ENCODE peak calls at places on chromosomes 12 and 14, in four cellular contexts. N is adrenal gland; P is CD8-positive, alpha-beta T cell; F is foreskin keratinocyte. B is an unnamed sample.

GRCh38 chr14:75979071-75979571 is 2.7 kb downstream of the TGFB3 start:
- DNase-seq in F (no peak), P (no peak), N (peak), B (peak)

GRCh38 chr12:51976376-51977160 is 25.1 kb downstream of the ACVR1B start:
- DNase-seq in N (peak), P (no peak), F (no peak), B (peak)

GRCh38 chr14:101965796-101966718 is 1.7 kb downstream of the DYNC1H1 start:
- DNase-seq in F (no peak), P (no peak), N (peak), B (peak)

GRCh38 chr14:72472845-72473244 is 421.1 kb downstream of the DPF3 start:
- DNase-seq in N (no peak), F (no peak), P (no peak), B (no peak)

GRCh38 chr12:113387631-113388030 is 16.1 kb downstream of the SDS start:
- DNase-seq in N (no peak), F (no peak), P (no peak), B (no peak)

GRCh38 chr12:27207626-27208413 is 36.3 kb upstream of the STK38L start:
- DNase-seq in P (no peak), F (peak), N (no peak), B (peak)

GRCh38 chr12:119036878-119037493 is 55.6 kb downstream of the SRRM4 start:
- DNase-seq in N (no peak), P (no peak), F (no peak), B (peak)

GRCh38 chr12:98578392-98578791 is 15.1 kb upstream of the SLC25A3 start:
- DNase-seq in N (no peak), P (no peak), F (no peak), B (no peak)

GRCh38 chr12:47102845-47103666 is 23.3 kb upstream of the AMIGO2 start:
- DNase-seq in N (peak), P (no peak), F (no peak), B (peak)

GRCh38 chr14:62179367-62180018 is 417.3 kb downstream of the SNAPC1 start:
- DNase-seq in N (peak), P (no peak), F (peak), B (peak)
- TF ChIP-seq CTCF in N (peak), P (no peak), F (peak), B (peak)

DNA sequence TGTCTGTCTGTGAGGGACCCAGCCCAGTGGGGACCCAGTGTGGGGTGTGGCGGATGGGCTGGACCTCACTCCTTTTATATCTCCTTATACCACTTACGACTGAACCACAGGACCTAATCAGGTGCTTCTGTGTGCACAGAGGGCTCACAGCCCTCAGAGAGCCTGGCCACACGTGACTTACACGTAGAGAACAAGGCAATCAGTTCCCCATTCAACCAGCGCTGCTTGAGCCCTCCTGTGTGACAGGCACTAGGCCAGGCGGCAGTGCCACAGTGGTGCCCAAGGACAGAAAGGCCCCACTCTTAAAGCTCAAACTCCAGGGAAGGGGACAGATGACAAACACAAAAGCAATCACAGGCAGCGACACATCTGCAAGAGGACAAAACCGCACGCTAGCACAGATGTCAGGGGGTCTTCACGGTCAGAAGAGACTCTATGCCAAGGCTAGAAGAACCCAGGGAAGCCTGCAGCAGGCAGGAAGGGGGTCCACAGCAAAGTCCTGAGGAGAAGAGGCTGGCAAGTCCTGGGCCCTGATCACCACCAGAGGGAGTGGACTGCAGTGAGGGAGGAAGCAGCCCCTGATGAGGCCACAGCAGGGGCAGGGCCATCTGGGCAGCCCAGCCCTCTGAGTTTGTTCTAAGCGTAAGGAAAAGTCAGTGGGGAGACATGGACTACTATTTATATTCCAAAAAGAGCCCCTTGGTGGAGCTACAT is 39.3 kb downstream of the SETD3 start:
- DNase-seq in F (no peak), P (no peak), N (no peak), B (peak)
- TF ChIP-seq CTCF in F (peak), P (no peak), N (no peak), B (peak)

DNA sequence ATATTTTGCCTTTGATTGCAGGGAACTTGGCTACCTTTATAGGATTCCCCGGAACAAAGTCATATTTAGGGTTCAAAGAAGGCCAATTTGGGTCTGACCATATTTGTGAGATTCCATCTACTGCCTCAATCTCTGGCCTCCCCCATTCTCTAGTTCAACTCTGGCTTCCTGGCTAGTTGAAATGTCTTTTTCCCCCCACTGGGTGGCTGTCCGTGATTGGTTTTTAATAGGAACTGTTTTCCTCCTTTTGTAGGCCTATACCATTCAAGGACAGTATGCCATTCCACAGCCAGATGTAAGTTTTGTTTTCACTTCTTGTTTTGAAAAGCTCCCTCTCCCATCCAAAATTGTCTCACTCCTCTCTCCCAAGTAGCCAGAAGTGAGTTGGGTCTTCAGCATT is 13.8 kb downstream of the PCBP2 start:
- DNase-seq in F (no peak), N (no peak), P (no peak), B (no peak)
- TF ChIP-seq CTCF in F (no peak), N (no peak), P (no peak), B (no peak)

GRCh38 chr12:12648284-12648683 is 36.6 kb downstream of the CREBL2 start:
- DNase-seq in N (no peak), P (no peak), F (no peak), B (no peak)

GRCh38 chr12:12646483-12647072 is 34.9 kb downstream of the CREBL2 start:
- DNase-seq in P (no peak), N (no peak), F (no peak), B (no peak)

GRCh38 chr12:12648951-12649650 is 37.4 kb downstream of the CREBL2 start:
- DNase-seq in P (no peak), F (no peak), N (no peak), B (no peak)

GRCh38 chr12:12642916-12643315 is 31.2 kb downstream of the CREBL2 start:
- DNase-seq in N (no peak), P (no peak), F (no peak), B (no peak)

DNA sequence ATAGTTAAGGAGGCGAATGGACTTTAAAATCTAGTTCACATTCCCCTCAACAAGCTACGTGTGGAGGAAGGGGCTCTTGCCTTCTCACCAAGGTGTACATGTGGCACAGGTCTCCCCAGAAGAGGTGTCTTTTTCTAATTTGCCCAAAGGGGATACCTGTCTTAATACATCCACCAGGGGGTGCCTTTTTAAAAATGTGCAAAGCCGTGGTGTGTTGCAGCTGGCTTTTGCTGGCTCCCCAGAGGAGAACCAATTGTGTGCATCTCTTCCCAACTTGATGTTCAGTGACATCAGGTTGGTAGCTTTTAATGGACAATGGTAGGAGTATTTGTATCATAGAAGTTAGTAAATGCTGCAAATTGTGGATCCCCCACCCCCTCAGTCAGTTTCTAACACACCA is 33.8 kb downstream of the CREBL2 start:
- DNase-seq in N (no peak), P (no peak), F (no peak), B (peak)
- TF ChIP-seq CTCF in N (peak), P (peak), F (peak), B (peak)

GRCh38 chr14:99123208-99123870 is 148.7 kb downstream of the BCL11B start:
- DNase-seq in P (no peak), N (peak), F (no peak), B (no peak)

GRCh38 chr14:99120147-99121026 is 151.6 kb downstream of the BCL11B start:
- DNase-seq in F (no peak), N (peak), P (no peak), B (no peak)

GRCh38 chr14:99124482-99125104 is 147.4 kb downstream of the BCL11B start:
- DNase-seq in F (no peak), N (peak), P (no peak), B (no peak)

GRCh38 chr14:99121027-99121875 is 150.7 kb downstream of the BCL11B start:
- DNase-seq in P (no peak), F (no peak), N (peak), B (no peak)

GRCh38 chr14:99122521-99123125 is 149.4 kb downstream of the BCL11B start:
- DNase-seq in P (no peak), F (no peak), N (peak), B (no peak)
- TF ChIP-seq CTCF in P (no peak), F (no peak), N (no peak), B (no peak)

B was measured in fibroblast of mammary gland.